ENCODE peak calls at places on chromosome X, in eight cellular contexts. E is heart left ventricle; P is cardiac muscle cell; D is mammary epithelial cell; Y is fibroblast of lung; V is adrenal gland; F is left lung; U is effector memory CD4-positive, alpha-beta T cell. X is an unnamed sample.

GRCh38 chrX:63754141-63754859 is 30.7 kb downstream of the ARHGEF9 start:
- DNase-seq in P (peak; percentile 17), V (peak; percentile 52), U (no peak), E (no peak), F (peak; percentile 37), D (peak; percentile 29), Y (peak; percentile 16), X (no peak)

GRCh38 chrX:22164770-22165388 is 107.8 kb upstream of the CBLL2 start:
- DNase-seq in F (no peak), D (peak; percentile 34), E (no peak), U (no peak), P (no peak), Y (peak; percentile 53), V (no peak), X (no peak)

GRCh38 chrX:103552236-103552635 is 32.9 kb upstream of the RAB40A start:
- DNase-seq in E (no peak), D (no peak), V (no peak), P (peak; percentile 66), Y (no peak), F (no peak), U (no peak), X (no peak)

GRCh38 chrX:830532-830931 is 199.9 kb downstream of the SHOX start:
- DNase-seq in U (no peak), V (no peak), P (no peak), F (no peak), E (no peak), Y (no peak), D (no peak), X (no peak)

GRCh38 chrX:9416562-9417319 is 48.1 kb upstream of the TBL1X start:
- DNase-seq in V (no peak), P (peak; percentile 78), E (no peak), F (no peak), Y (peak; percentile 79), U (no peak), D (no peak), X (no peak)

GRCh38 chrX:34332336-34332735 is 200.2 kb upstream of the FAM47A start:
- DNase-seq in V (no peak), E (no peak), D (no peak), P (no peak), U (no peak), F (no peak), Y (peak; percentile 8), X (peak; percentile 24)

GRCh38 chrX:17553451-17553850 is 178.5 kb downstream of the NHS start:
- DNase-seq in V (peak; percentile 51), E (no peak), D (peak; percentile 90), U (no peak), P (peak; percentile 62), Y (peak; percentile 76), F (no peak), X (no peak)

GRCh38 chrX:48558270-48558669 is 16.0 kb upstream of the RBM3 start:
- DNase-seq in U (no peak), Y (peak; percentile 70), V (no peak), F (no peak), E (no peak), P (peak; percentile 81), D (peak; percentile 87), X (no peak)

GRCh38 chrX:119784747-119785446 is 6.5 kb downstream of the RPL39 start:
- DNase-seq in V (peak; percentile 52), Y (peak; percentile 20), U (no peak), P (peak; percentile 41), D (no peak), E (no peak), F (no peak), X (peak; percentile 58)

GRCh38 chrX:139720136-139720535 is 12.2 kb upstream of the MCF2 start:
- DNase-seq in U (no peak), D (peak; percentile 1), F (no peak), V (no peak), E (no peak), P (peak; percentile 33), Y (peak; percentile 7), X (peak; percentile 29)

GRCh38 chrX:117743469-117744251 is 372.9 kb downstream of the KLHL13 start:
- DNase-seq in F (no peak), U (no peak), E (no peak), Y (no peak), P (no peak), V (no peak), D (peak; percentile 14), X (peak; percentile 22)

GRCh38 chrX:148811236-148811635 is 310.8 kb downstream of the AFF2 start:
- DNase-seq in P (peak; percentile 32), D (peak; percentile 14), E (no peak), F (no peak), V (no peak), U (no peak), Y (peak; percentile 34), X (peak; percentile 4)

DNA sequence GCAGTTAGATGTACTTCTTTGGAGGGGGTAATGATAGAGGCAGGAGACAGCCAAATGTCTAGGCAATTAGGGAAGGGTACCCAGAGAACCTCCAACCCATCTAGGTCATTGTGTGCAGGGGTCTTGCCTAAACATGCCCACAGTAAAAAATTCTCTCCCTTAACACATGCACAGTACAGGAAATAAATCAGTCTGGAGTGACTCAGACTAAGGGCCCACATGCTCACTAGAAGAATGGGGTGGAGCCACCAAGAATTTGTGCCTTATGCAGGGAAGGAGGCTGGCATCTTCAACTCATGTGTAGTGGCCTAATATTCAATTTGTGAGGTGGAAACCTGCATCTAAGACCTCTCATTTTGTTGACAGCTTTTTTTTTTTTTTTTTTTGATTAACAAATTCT is 945.3 kb upstream of the GRIA3 start:
- DNase-seq in D (peak; percentile 67), U (no peak), V (peak; percentile 43), Y (no peak), E (no peak), P (no peak), F (no peak), X (no peak)
- H3K4me3 ChIP-seq in D (no peak overlapping the region), U (no peak overlapping the region), V (no peak overlapping the region), Y (no peak overlapping the region), E (no peak overlapping the region), P (no peak overlapping the region), F (no peak overlapping the region), X (no peak overlapping the region)

DNA sequence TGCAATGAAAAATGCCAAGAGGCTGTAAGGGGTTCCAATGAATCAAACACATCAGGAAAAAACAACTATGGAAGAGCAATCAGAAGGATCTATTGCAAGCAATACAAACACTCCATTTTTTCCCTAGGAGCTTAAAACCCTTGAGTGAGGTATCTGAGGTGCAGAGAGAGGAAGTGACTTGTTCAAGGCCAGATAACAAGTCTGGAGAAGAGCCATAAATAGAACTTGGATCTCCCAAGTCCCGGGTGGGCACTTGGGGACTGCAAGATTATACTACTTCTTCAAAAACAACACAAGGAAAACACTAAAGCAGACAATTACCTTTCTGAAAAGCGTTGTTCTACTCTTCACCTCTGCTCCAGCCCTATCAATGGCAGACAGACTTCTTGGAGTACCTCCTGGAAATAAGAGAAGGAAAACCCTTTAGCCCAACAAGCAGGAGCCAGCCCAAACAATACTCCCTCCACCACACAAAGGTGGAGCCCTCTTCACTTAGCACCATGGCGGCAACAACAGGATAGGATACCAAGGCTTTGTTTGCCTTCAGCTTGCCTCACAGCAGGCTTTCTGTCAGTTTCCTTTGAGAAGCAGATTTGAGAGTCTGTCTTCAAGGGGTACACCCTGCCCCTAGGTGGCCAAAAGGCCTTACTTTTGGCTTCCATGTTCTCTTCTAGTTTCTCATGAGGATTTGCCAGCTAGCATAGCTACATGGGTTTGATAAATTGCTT is 26.0 kb downstream of the AIFM1 start:
- DNase-seq in F (no peak), D (no peak), Y (no peak), U (no peak), E (no peak), P (peak; percentile 30), V (no peak), X (no peak)
- H3K36me3 ChIP-seq in F (no peaks in the 10 kb centered on the region), D (peaks cover 3% of the 10 kb centered on the region), Y (no peaks in the 10 kb centered on the region), U (peaks cover 11% of the 10 kb centered on the region), E (no peaks in the 10 kb centered on the region), P (peaks cover 3% of the 10 kb centered on the region), V (peaks cover 24% of the 10 kb centered on the region), X (no peaks in the 10 kb centered on the region)

GRCh38 chrX:19888419-19888879 is 1.0 kb upstream of the SH3KBP1 start:
- DNase-seq in V (peak; percentile 64), Y (peak; percentile 79), P (peak; percentile 83), E (peak; percentile 20), D (peak; percentile 75), F (no peak), U (peak; percentile 7), X (peak; percentile 72)
- H3K4me3 ChIP-seq in V (no peak overlapping the region), Y (peak overlapping the region; percentile 46), P (peak overlapping the region; percentile 68), E (peak overlapping the region; percentile 37), D (peak overlapping the region; percentile 46), F (peak overlapping the region; percentile 33), U (peak overlapping the region; percentile 55), X (peak overlapping the region; percentile 99)

GRCh38 chrX:45050558-45050957 is 150.1 kb downstream of the DIPK2B start:
- DNase-seq in D (no peak), V (no peak), P (no peak), Y (no peak), E (no peak), F (no peak), U (no peak), X (no peak)
- H3K36me3 ChIP-seq in D (peaks cover 8% of the 10 kb centered on the region), V (no peaks in the 10 kb centered on the region), P (peaks cover 11% of the 10 kb centered on the region), Y (no peaks in the 10 kb centered on the region), E (no peaks in the 10 kb centered on the region), F (no peaks in the 10 kb centered on the region), U (no peaks in the 10 kb centered on the region), X (no peaks in the 10 kb centered on the region)

GRCh38 chrX:86148024-86148511 is at the start of gene DACH2:
- DNase-seq in D (peak; percentile 75), U (no peak), V (peak; percentile 76), P (peak; percentile 64), E (peak; percentile 51), Y (peak; percentile 78), F (peak; percentile 78), X (peak; percentile 61)
- H3K4me3 ChIP-seq in D (peak within 1 kb of the TSS; percentile 52), U (peak within 1 kb of the TSS; percentile 17), V (no peak within 1 kb of the TSS), P (peak within 1 kb of the TSS; percentile 42), E (peak within 1 kb of the TSS; percentile 40), Y (peak within 1 kb of the TSS; percentile 55), F (peak within 1 kb of the TSS; percentile 21), X (peak within 1 kb of the TSS; percentile 60)

GRCh38 chrX:66988331-66988730 is 349.5 kb upstream of the EDA2R start:
- DNase-seq in U (no peak), E (no peak), P (no peak), Y (no peak), D (no peak), V (no peak), F (no peak), X (no peak)
- H3K36me3 ChIP-seq in U (no peaks in the 10 kb centered on the region), E (no peaks in the 10 kb centered on the region), P (no peaks in the 10 kb centered on the region), Y (no peaks in the 10 kb centered on the region), D (no peaks in the 10 kb centered on the region), V (no peaks in the 10 kb centered on the region), F (no peaks in the 10 kb centered on the region), X (no peaks in the 10 kb centered on the region)

GRCh38 chrX:23292979-23293651 is 41.5 kb upstream of the PTCHD1 start:
- DNase-seq in E (no peak), V (no peak), P (no peak), U (no peak), Y (peak; percentile 1), F (no peak), D (no peak), X (peak; percentile 81)
- H3K4me3 ChIP-seq in E (no peak overlapping the region), V (no peak overlapping the region), P (no peak overlapping the region), U (no peak overlapping the region), Y (no peak overlapping the region), F (no peak overlapping the region), D (no peak overlapping the region), X (peak overlapping the region; percentile 42)

DNA sequence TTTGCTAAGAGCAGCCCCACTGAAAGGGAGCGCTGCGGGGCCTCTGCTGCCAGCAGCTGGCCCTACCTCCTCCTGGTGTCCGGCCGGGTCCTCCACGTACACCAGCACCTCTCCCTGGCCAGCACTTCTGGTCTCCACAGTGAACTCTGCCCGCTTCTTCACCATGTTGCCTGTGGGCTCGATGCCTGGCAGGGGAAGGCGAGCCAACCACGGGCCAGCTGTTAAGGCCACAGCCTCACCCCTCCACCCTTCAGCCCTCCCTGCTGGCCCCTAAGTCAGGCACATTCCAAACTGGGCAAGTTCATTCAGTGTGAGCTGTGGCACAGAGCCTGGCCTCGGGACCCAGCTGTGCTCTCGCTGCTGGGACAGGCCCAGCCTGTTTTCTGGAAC is 7.8 kb downstream of the FLNA start:
- DNase-seq in E (peak; percentile 62), F (no peak), Y (peak; percentile 50), U (no peak), P (no peak), V (no peak), D (no peak), X (no peak)
- H3K36me3 ChIP-seq in E (peaks cover 16% of the 10 kb centered on the region), F (no peaks in the 10 kb centered on the region), Y (peaks cover 46% of the 10 kb centered on the region), U (peaks cover 64% of the 10 kb centered on the region), P (peaks cover 53% of the 10 kb centered on the region), V (peaks cover 65% of the 10 kb centered on the region), D (peaks cover 6% of the 10 kb centered on the region), X (peaks cover 20% of the 10 kb centered on the region)

X was measured in SJCRH30.